ENCODE peak calls at places on chromosome 10, in four cellular contexts. G is thoracic aorta, K is progenitor cell of endocrine pancreas, B is IMR-90. S is an unnamed sample.

GRCh38 chr10:127908106-127908957 is 1.4 kb downstream of the PTPRE start:
- DNase-seq in B (peak), G (no peak), K (no peak), S (peak)

GRCh38 chr10:93032105-93032808 is 28.3 kb upstream of the CYP26C1 start:
- DNase-seq in K (no peak), B (no peak), G (no peak), S (no peak)

GRCh38 chr10:63264852-63265617 is 131.9 kb downstream of the NRBF2 start:
- DNase-seq in K (no peak), B (peak), G (no peak), S (peak)

GRCh38 chr10:5305374-5305773 is 59.4 kb upstream of the UCN3 start:
- DNase-seq in B (no peak), G (no peak), K (no peak), S (peak)

GRCh38 chr10:24202181-24202570 is 6.8 kb upstream of the KIAA1217 start:
- DNase-seq in G (no peak), B (no peak), K (peak), S (no peak)

GRCh38 chr10:35394411-35394851 is 58.1 kb downstream of the CCNY start:
- DNase-seq in B (no peak), K (no peak), G (no peak), S (no peak)

GRCh38 chr10:68938117-68938516 is 17.9 kb upstream of the DDX21 start:
- DNase-seq in K (no peak), B (peak), G (no peak), S (peak)

GRCh38 chr10:13201132-13201531 is 33.0 kb downstream of the UCMA start:
- DNase-seq in K (no peak), G (no peak), B (peak), S (no peak)

GRCh38 chr10:132430231-132430743 is 33.3 kb downstream of the PWWP2B start:
- DNase-seq in B (no peak), K (no peak), G (no peak), S (no peak)

GRCh38 chr10:132429281-132430230 is 32.6 kb downstream of the PWWP2B start:
- DNase-seq in B (no peak), K (no peak), G (no peak), S (no peak)

GRCh38 chr10:132427071-132427771 is 30.2 kb downstream of the PWWP2B start:
- DNase-seq in K (no peak), G (no peak), B (no peak), S (no peak)

GRCh38 chr10:132428486-132428885 is 31.5 kb downstream of the PWWP2B start:
- DNase-seq in K (no peak), B (no peak), G (no peak), S (no peak)

GRCh38 chr10:132427939-132428367 is 31.0 kb downstream of the PWWP2B start:
- DNase-seq in K (no peak), G (no peak), B (no peak), S (no peak)
- TF ChIP-seq CTCF in K (no peak), G (no peak), B (no peak), S (no peak)

DNA sequence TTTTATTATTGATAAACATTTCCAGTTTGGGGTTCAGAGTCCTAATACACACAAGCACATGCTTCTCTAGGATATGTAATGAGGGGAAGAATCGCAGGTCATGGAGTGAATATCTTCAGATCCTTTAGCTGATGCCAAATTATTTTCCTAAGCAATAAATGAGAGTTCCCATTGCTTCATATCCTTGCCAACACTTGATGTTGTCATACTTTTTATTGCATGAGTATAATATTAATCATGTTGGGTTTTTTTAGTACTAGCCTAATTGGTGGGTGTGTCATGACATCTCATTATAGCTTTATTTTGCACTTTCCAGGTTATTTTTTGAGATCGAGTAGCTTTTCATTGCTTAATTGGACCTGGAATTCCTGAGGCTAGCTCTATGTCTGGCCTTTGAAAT is 35.3 kb downstream of the TLX1 start:
- DNase-seq in B (no peak), G (no peak), K (no peak), S (no peak)
- TF ChIP-seq CTCF in B (no peak), G (no peak), K (no peak), S (no peak)

GRCh38 chr10:22219308-22219707 is 1.5 kb upstream of the EBLN1 start:
- DNase-seq in K (no peak), B (no peak), G (no peak), S (no peak)

GRCh38 chr10:22222236-22223190 is 4.7 kb upstream of the EBLN1 start:
- DNase-seq in K (no peak), G (no peak), B (no peak), S (no peak)

GRCh38 chr10:22217842-22218241 is at the start of gene EBLN1:
- DNase-seq in G (no peak), B (no peak), K (no peak), S (no peak)

DNA sequence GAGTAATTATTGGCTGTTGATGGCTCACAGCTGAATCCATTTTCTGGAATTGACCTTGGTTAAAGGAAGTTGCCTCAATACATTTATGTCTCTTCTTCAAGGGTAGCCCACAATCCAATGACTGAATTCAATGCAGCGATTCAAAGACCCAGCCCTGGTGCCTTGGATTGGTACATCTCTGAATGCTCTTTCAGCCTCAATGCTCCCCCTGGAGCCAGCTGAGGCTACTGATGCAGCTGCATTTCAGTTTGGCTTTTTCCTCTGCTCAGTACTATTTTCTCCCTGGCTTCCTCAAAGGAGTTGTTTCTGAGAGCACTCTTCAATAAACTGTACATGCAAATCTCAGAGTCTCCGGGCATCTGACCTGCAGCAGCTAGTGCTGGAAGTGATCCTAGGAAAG is 633 bp upstream of the EBLN1 start:
- DNase-seq in G (no peak), B (no peak), K (no peak), S (no peak)
- TF ChIP-seq CTCF in G (no peak), B (no peak), K (peak), S (no peak)

GRCh38 chr10:75294866-75295692 is 59.3 kb upstream of the COMTD1 start:
- DNase-seq in K (peak), B (peak), G (peak), S (peak)
- TF ChIP-seq CTCF in K (peak), B (peak), G (peak), S (peak)

GRCh38 chr10:114881462-114881861 is 56.5 kb upstream of the TRUB1 start:
- DNase-seq in G (no peak), B (no peak), K (no peak), S (no peak)

GRCh38 chr10:114877301-114877644 is 55.7 kb downstream of the FHIP2A start:
- DNase-seq in K (no peak), G (no peak), B (no peak), S (no peak)

GRCh38 chr10:114881916-114882315 is 56.1 kb upstream of the TRUB1 start:
- DNase-seq in K (no peak), G (no peak), B (no peak), S (no peak)

GRCh38 chr10:114879093-114879492 is 57.5 kb downstream of the FHIP2A start:
- DNase-seq in G (no peak), B (no peak), K (no peak), S (peak)

GRCh38 chr10:114879541-114880158 is 58.1 kb downstream of the FHIP2A start:
- DNase-seq in K (no peak), G (no peak), B (peak), S (peak)
- TF ChIP-seq CTCF in K (peak), G (peak), B (peak), S (peak)

DNA sequence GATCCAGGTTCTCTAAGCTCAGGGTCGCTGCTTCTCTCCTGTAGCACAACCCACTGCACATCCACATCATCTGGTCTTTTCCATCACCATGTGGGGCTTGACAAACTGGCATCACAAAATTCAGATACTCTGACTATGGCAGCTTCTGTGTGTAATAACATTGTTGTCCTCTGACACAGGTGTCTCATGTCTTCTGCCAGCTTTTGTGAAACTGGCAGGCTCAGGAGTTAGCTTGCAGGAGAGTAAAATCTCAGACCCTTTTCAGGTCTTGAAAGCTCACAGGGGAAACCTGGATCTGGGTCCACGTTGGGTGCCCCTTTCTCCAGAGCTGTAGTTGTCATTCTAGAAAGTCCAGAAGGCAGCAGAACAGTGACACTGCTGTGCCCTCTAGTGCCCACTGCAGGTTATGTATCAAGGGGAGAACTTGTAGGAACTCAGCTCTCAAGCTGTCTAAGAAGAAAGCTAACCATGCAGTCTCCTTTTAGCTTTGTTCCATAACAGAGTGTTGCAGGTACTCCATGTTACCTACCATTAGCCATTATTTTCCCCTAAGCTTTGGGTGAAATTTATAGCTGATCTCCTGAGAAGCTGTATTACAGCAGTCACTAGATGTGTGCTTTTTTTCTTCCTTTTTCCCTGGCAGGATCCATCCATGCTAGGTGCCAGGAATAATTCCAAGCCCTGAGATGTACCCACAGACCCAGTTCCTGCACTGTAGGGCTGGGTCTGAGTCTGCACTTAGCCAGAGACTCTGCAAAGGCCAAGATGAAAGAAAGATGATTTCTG is 102.7 kb downstream of the ZNF248 start:
- DNase-seq in G (no peak), B (no peak), K (no peak), S (no peak)
- TF ChIP-seq CTCF in G (no peak), B (peak), K (peak), S (peak)

DNA sequence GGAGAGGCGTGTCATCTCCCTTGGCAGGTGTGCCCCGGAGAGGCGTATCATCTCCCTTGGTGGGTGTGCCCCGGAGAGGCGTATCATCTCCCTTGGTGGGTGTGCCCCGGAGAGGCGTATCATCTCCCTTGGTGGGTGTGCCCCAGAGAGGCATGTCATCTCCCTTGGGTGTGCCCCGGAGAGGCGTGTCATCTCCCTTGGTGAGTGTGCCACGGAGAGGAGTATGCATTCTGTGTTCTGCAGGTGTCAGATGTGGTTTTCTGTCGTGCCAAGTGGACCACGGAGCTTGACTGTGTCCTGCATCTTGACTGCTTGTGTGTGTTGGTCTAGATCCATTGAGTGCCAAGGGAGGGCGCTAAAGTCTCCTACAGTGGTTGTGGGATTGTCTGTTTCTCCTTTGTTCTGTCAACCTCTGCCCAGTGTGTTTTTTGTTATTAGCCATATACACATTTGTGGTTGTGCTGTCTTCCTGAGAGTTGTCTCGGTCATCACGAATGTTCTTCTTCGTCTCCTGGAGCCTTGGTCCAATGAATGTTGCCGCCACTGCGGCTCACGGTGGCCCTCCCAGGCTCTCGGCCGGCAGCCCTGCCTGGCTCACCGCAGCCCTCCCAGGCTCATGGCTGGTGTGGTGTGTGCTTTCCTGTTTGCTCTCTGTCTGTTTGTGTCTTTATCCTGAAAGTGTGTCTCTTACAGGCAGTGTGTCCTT is 96.8 kb downstream of the INPP5A start:
- DNase-seq in B (no peak), G (no peak), K (no peak), S (no peak)
- TF ChIP-seq CTCF in B (no peak), G (no peak), K (peak), S (no peak)

DNA sequence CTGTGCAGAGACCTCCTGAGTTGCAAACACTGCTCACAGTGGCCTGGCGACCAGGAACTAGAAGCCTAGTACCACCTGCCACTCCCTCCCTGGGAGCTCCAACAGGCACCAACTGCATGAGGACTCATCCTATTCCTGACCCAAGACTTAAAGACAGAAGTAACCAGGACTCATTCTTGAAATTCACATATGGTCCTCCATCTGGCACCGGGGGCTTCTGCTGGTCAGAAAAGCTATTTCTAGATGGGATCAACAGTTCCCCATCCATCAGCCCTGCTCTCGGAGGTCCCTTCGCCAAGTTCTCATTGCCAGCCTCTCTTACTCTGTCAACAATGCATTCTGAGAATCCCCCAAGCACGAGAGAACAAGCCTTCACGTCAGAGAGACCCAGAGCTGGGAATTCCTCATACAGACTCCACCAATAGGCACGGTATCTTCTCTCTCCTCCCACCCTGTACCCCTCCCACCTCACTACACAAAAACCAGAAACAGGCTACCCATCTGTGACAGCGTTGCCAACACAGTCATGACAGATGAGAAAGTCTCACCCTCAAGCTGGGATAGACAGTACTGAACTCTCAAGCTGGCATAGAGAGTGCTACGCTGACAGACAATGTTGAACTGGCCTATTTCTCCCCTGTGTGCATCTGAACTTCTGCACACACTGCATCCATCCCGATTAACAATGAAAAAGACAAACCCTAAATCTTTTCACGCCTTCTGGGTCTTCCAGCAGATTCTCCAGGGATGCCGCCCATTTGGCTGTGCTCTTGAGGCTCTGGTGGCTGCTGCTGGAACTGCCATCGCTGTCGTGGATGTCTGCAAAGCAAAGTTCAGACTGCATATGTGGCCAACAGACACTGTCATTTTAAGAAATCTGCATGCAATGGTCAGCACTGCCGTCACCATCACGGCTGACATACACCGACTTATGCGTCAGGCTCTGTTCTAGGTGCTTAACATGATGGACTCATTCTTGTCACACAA is 15.6 kb downstream of the RGS10 start:
- DNase-seq in K (no peak), B (peak), G (no peak), S (no peak)
- TF ChIP-seq CTCF in K (peak), B (no peak), G (no peak), S (peak)

GRCh38 chr10:61981460-61981859 is 80.0 kb downstream of the ARID5B start:
- DNase-seq in G (no peak), B (no peak), K (no peak), S (no peak)
- TF ChIP-seq CTCF in G (no peak), B (no peak), K (no peak), S (no peak)